ENCODE peak calls at places on chromosomes 13 and 19, in four cellular contexts. D is left colon, G is foreskin fibroblast, Y is thyroid gland. C is an unnamed sample.

GRCh38 chr19:41860419-41861097 is 503 bp downstream of the RPS19 start:
- DNase-seq in D (no peak), G (no peak), Y (no peak), C (no peak)

GRCh38 chr13:50400930-50401553 is 385.8 kb downstream of the KCNRG start:
- DNase-seq in D (no peak), G (peak; percentile 89), Y (no peak), C (no peak)

GRCh38 chr19:51098366-51099069 is 9.7 kb downstream of the CTU1 start:
- DNase-seq in D (peak; percentile 32), G (no peak), Y (peak; percentile 54), C (no peak)

GRCh38 chr13:60398438-60398891 is 1.4 kb downstream of the TDRD3 start:
- DNase-seq in D (no peak), G (no peak), Y (no peak), C (no peak)

GRCh38 chr19:15195987-15196682 is 4.7 kb downstream of the NOTCH3 start:
- DNase-seq in D (peak; percentile 77), G (no peak), Y (peak; percentile 95), C (peak; percentile 13)

GRCh38 chr13:66424417-66424816 is 805.7 kb downstream of the PCDH9 start:
- DNase-seq in D (no peak), G (no peak), Y (no peak), C (no peak)

GRCh38 chr19:33297401-33298145 is 4.8 kb downstream of the CEBPA start:
- DNase-seq in D (peak; percentile 25), G (no peak), Y (peak; percentile 1), C (no peak)

GRCh38 chr13:91347212-91347995 is at the start of gene MIR17HG:
- DNase-seq in D (peak; percentile 92), G (peak; percentile 79), Y (peak; percentile 89), C (peak; percentile 94)

GRCh38 chr13:40330950-40331349 is 335.5 kb downstream of the FOXO1 start:
- DNase-seq in D (no peak), G (no peak), Y (no peak), C (no peak)

GRCh38 chr13:34675626-34676025 is 266.4 kb upstream of the NBEA start:
- DNase-seq in D (no peak), G (no peak), Y (no peak), C (no peak)

GRCh38 chr13:50691176-50691681 is 152.3 kb downstream of the DLEU7 start:
- DNase-seq in D (no peak), G (no peak), Y (no peak), C (no peak)

GRCh38 chr13:73618275-73618865 is 515.8 kb downstream of the KLF12 start:
- DNase-seq in D (peak; percentile 53), G (no peak), Y (no peak), C (no peak)

GRCh38 chr13:33112745-33113144 is 96.5 kb downstream of the KL start:
- DNase-seq in D (no peak), G (peak; percentile 70), Y (no peak), C (no peak)

GRCh38 chr13:97125051-97125809 is 96.9 kb upstream of the MBNL2 start:
- DNase-seq in D (no peak), G (peak; percentile 84), Y (peak; percentile 65), C (peak; percentile 91)